ENCODE peak calls at places on chromosome 17, in eight cellular contexts. W is hepatocyte, M is neural progenitor cell, S is SK-N-SH, C is GM23248, L is HCT116, N is PC-3, X is OCI-LY7. O is an unnamed sample.

GRCh38 chr17:32498362-32498761 is 11.6 kb downstream of the CDK5R1 start:
- DNase-seq in W (no peak), M (no peak), S (no peak), C (no peak), L (no peak), N (no peak), X (no peak), O (no peak)

GRCh38 chr17:3972281-3972731 is 8.1 kb upstream of the ATP2A3 start:
- DNase-seq in W (no peak), M (no peak), S (no peak), C (no peak), L (no peak), N (no peak), X (no peak), O (no peak)

GRCh38 chr17:35257080-35257701 is 14.3 kb downstream of the SLFN5 start:
- DNase-seq in W (no peak), M (no peak), S (no peak), C (no peak), L (peak), N (peak), X (no peak), O (no peak)

GRCh38 chr17:7191571-7192270 is 12.6 kb upstream of the ASGR1 start:
- DNase-seq in W (peak), M (peak), S (peak), C (peak), L (no peak), N (peak), X (peak), O (peak)

GRCh38 chr17:34366529-34367107 is 3.6 kb upstream of the CCL1 start:
- DNase-seq in W (no peak), M (no peak), S (no peak), C (no peak), L (no peak), N (no peak), X (peak), O (no peak)

GRCh38 chr17:56319531-56319930 is 166.3 kb downstream of the ANKFN1 start:
- DNase-seq in W (peak), M (peak), S (peak), C (peak), L (peak), N (peak), X (peak), O (peak)

GRCh38 chr17:66276328-66276937 is 26.0 kb upstream of the PRKCA start:
- DNase-seq in W (no peak), M (no peak), S (no peak), C (peak), L (no peak), N (no peak), X (no peak), O (no peak)

GRCh38 chr17:82060614-82061013 is 5.0 kb downstream of the DUS1L start:
- DNase-seq in W (no peak), M (no peak), S (no peak), C (no peak), L (no peak), N (no peak), X (no peak), O (no peak)

GRCh38 chr17:77602062-77602746 is 356.3 kb upstream of the TNRC6C start:
- DNase-seq in W (peak), M (no peak), S (peak), C (peak), L (no peak), N (no peak), X (no peak), O (no peak)

DNA sequence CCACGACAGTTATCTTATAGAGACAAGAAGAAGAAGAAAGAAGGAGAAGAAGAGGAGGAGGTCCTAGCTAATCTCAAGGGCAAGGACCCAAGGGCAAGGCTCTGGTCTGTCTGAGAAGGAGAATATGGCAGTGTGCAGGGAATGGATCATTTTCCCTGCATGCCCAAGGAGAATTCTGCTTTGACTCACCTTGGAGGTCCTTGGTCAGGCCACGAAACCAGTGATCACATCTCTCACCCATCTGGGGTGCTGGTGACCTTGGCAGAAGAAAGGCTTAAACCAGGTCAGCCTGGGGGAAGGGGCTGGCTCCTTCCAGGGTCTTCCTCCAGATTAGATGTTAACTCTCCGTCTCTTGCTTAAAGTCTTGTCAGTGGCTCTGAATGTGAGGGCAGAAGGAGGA is 1.6 kb upstream of the FMNL1 start:
- DNase-seq in W (no peak), M (no peak), S (no peak), C (no peak), L (no peak), N (no peak), X (no peak), O (no peak)
- TF ChIP-seq EZH2phosphoT487 in W (no peak), M (no peak), S (no peak), C (no peak), L (no peak), N (no peak), X (no peak), O (no peak)

GRCh38 chr17:13728751-13729150 is 127.0 kb upstream of the HS3ST3A1 start:
- DNase-seq in W (no peak), M (no peak), S (no peak), C (peak), L (no peak), N (peak), X (no peak), O (no peak)
- TF ChIP-seq EZH2phosphoT487 in W (no peak), M (no peak), S (no peak), C (no peak), L (no peak), N (no peak), X (no peak), O (no peak)

GRCh38 chr17:1787301-1787902 is 25.5 kb downstream of the SERPINF1 start:
- DNase-seq in W (peak), M (no peak), S (peak), C (peak), L (peak), N (peak), X (no peak), O (no peak)
- TF ChIP-seq EZH2phosphoT487 in W (no peak), M (no peak), S (no peak), C (no peak), L (no peak), N (no peak), X (no peak), O (no peak)

GRCh38 chr17:58233547-58233946 is 4.8 kb upstream of the LPO start:
- DNase-seq in W (no peak), M (no peak), S (no peak), C (no peak), L (no peak), N (no peak), X (no peak), O (no peak)
- TF ChIP-seq EZH2phosphoT487 in W (no peak), M (no peak), S (no peak), C (no peak), L (no peak), N (no peak), X (no peak), O (no peak)

GRCh38 chr17:60506312-60506711 is 19.7 kb downstream of the APPBP2 start:
- DNase-seq in W (peak), M (no peak), S (no peak), C (peak), L (no peak), N (peak), X (no peak), O (peak)

GRCh38 chr17:60510031-60510430 is 16.0 kb downstream of the APPBP2 start:
- DNase-seq in W (no peak), M (no peak), S (no peak), C (no peak), L (no peak), N (no peak), X (no peak), O (no peak)

GRCh38 chr17:60513014-60513413 is 13.0 kb downstream of the APPBP2 start:
- DNase-seq in W (no peak), M (no peak), S (no peak), C (no peak), L (no peak), N (no peak), X (no peak), O (no peak)

GRCh38 chr17:60510723-60511122 is 15.3 kb downstream of the APPBP2 start:
- DNase-seq in W (no peak), M (no peak), S (no peak), C (no peak), L (no peak), N (no peak), X (no peak), O (no peak)

GRCh38 chr17:60508384-60508980 is 17.6 kb downstream of the APPBP2 start:
- DNase-seq in W (no peak), M (no peak), S (no peak), C (no peak), L (no peak), N (no peak), X (no peak), O (peak)
- TF ChIP-seq EZH2phosphoT487 in W (no peak), M (no peak), S (no peak), C (no peak), L (no peak), N (no peak), X (no peak), O (no peak)

GRCh38 chr17:47884427-47884740 is 11.7 kb upstream of the SP2 start:
- DNase-seq in W (no peak), M (no peak), S (no peak), C (no peak), L (no peak), N (no peak), X (no peak), O (no peak)
- TF ChIP-seq EZH2phosphoT487 in W (no peak), M (no peak), S (no peak), C (no peak), L (no peak), N (no peak), X (no peak), O (no peak)

GRCh38 chr17:80126449-80126715 is 20.5 kb downstream of the EIF4A3 start:
- DNase-seq in W (no peak), M (no peak), S (no peak), C (no peak), L (no peak), N (no peak), X (no peak), O (no peak)
- TF ChIP-seq EZH2phosphoT487 in W (no peak), M (no peak), S (no peak), C (no peak), L (no peak), N (no peak), X (no peak), O (no peak)

GRCh38 chr17:41171881-41172280 is 3.9 kb upstream of the KRTAP4-3 start:
- DNase-seq in W (no peak), M (no peak), S (no peak), C (peak), L (no peak), N (no peak), X (no peak), O (no peak)

GRCh38 chr17:41163828-41164227 is 3.3 kb upstream of the KRTAP4-4 start:
- DNase-seq in W (no peak), M (no peak), S (no peak), C (peak), L (no peak), N (peak), X (no peak), O (no peak)

GRCh38 chr17:41168121-41168520 is at the start of gene KRTAP4-3:
- DNase-seq in W (no peak), M (no peak), S (no peak), C (no peak), L (no peak), N (no peak), X (no peak), O (no peak)

GRCh38 chr17:41167561-41167960 is 460 bp downstream of the KRTAP4-3 start:
- DNase-seq in W (no peak), M (peak), S (no peak), C (no peak), L (no peak), N (no peak), X (no peak), O (no peak)
- TF ChIP-seq EZH2phosphoT487 in W (no peak), M (no peak), S (no peak), C (no peak), L (no peak), N (no peak), X (no peak), O (no peak)

GRCh38 chr17:41212524-41213169 is 13.8 kb upstream of the KRTAP9-2 start:
- DNase-seq in W (no peak), M (no peak), S (no peak), C (no peak), L (no peak), N (peak), X (no peak), O (peak)
- TF ChIP-seq EZH2phosphoT487 in W (no peak), M (no peak), S (no peak), C (no peak), L (no peak), N (no peak), X (no peak), O (no peak)

GRCh38 chr17:21104608-21105007 is 22.2 kb upstream of the DHRS7B start:
- DNase-seq in W (no peak), M (no peak), S (no peak), C (no peak), L (no peak), N (no peak), X (no peak), O (no peak)
- TF ChIP-seq EZH2phosphoT487 in W (no peak), M (no peak), S (no peak), C (no peak), L (no peak), N (no peak), X (no peak), O (no peak)